ENCODE peak calls at places on chromosomes 5 and 9, in seven cellular contexts. V is Peyer's patch, A is prostate gland, Z is ovary, R is adrenal gland, G is right cardiac atrium, E is AG04450. D is an unnamed sample.

GRCh38 chr5:40410231-40410861 is 269.4 kb upstream of the PTGER4 start:
- DNase-seq in Z (no peak), E (no peak), A (no peak), R (no peak), V (peak), G (no peak), D (no peak)

GRCh38 chr5:67732471-67732870 is 483.1 kb upstream of the PIK3R1 start:
- DNase-seq in A (no peak), G (no peak), R (no peak), Z (no peak), E (no peak), V (no peak), D (no peak)

GRCh38 chr5:141319202-141319601 is 1.4 kb downstream of the TAF7 start:
- DNase-seq in R (no peak), Z (no peak), E (no peak), A (no peak), V (no peak), G (no peak), D (no peak)

GRCh38 chr5:68344447-68345111 is 129.0 kb downstream of the PIK3R1 start:
- DNase-seq in V (no peak), E (no peak), A (no peak), Z (no peak), G (no peak), R (no peak), D (no peak)

GRCh38 chr5:150625831-150626746 is 14.4 kb upstream of the SYNPO start:
- DNase-seq in E (no peak), A (no peak), V (peak), R (no peak), Z (peak), G (peak), D (no peak)

GRCh38 chr5:138541511-138541910 is 1.5 kb downstream of the ETF1 start:
- DNase-seq in Z (no peak), E (no peak), A (no peak), V (no peak), R (no peak), G (no peak), D (no peak)

GRCh38 chr9:16025627-16026026 is 472.8 kb downstream of the CCDC171 start:
- DNase-seq in Z (no peak), R (no peak), G (no peak), E (no peak), A (no peak), V (no peak), D (no peak)

GRCh38 chr5:143887901-143888648 is 76.1 kb downstream of the HMHB1 start:
- DNase-seq in E (no peak), V (no peak), R (no peak), Z (no peak), A (no peak), G (no peak), D (no peak)

GRCh38 chr9:126327016-126327749 is 554 bp downstream of the MVB12B start:
- DNase-seq in R (no peak), A (no peak), G (no peak), V (peak), Z (peak), E (no peak), D (no peak)

GRCh38 chr5:43063731-43064171 is 23.6 kb upstream of the ANXA2R start:
- DNase-seq in G (no peak), Z (peak), A (no peak), E (no peak), V (no peak), R (no peak), D (no peak)

GRCh38 chr5:170573119-170573518 is 69.3 kb downstream of the KCNIP1 start:
- DNase-seq in R (no peak), V (no peak), E (no peak), G (no peak), Z (no peak), A (no peak), D (no peak)

GRCh38 chr5:88831856-88832255 is 51.1 kb downstream of the MEF2C start:
- DNase-seq in V (no peak), A (no peak), Z (no peak), R (no peak), G (no peak), E (no peak), D (no peak)

GRCh38 chr5:29902859-29903258 is 1290.6 kb upstream of the CDH6 start:
- DNase-seq in V (no peak), Z (no peak), R (no peak), A (no peak), E (no peak), G (no peak), D (no peak)

GRCh38 chr9:128316421-128316820 is 5.8 kb downstream of the TRUB2 start:
- DNase-seq in V (no peak), E (no peak), R (no peak), G (no peak), A (no peak), Z (no peak), D (no peak)

GRCh38 chr5:154211611-154212390 is 21.3 kb downstream of the GALNT10 start:
- DNase-seq in V (no peak), A (no peak), R (no peak), E (no peak), G (no peak), Z (no peak), D (no peak)

GRCh38 chr9:101481296-101481695 is 45.7 kb upstream of the ALDOB start:
- DNase-seq in V (no peak), A (no peak), G (no peak), R (no peak), E (no peak), Z (no peak), D (no peak)

GRCh38 chr5:68757813-68758212 is 336.0 kb upstream of the SLC30A5 start:
- DNase-seq in G (no peak), Z (no peak), V (no peak), E (no peak), R (no peak), A (no peak), D (no peak)

GRCh38 chr9:26746357-26747072 is 146.1 kb downstream of the CAAP1 start:
- DNase-seq in G (no peak), Z (no peak), A (no peak), E (no peak), R (no peak), V (no peak), D (no peak)

GRCh38 chr9:7144265-7145046 is 386.7 kb downstream of the KDM4C start:
- DNase-seq in V (no peak), R (no peak), G (no peak), A (no peak), Z (no peak), E (no peak), D (no peak)

GRCh38 chr5:65556718-65557117 is 6.2 kb downstream of the CENPK start:
- DNase-seq in A (no peak), E (no peak), V (no peak), G (no peak), R (no peak), Z (no peak), D (no peak)

GRCh38 chr5:158843305-158843704 is 256.4 kb downstream of the EBF1 start:
- DNase-seq in Z (no peak), A (no peak), E (no peak), R (no peak), G (peak), V (no peak), D (no peak)

GRCh38 chr5:116571568-116572321 is 2.9 kb downstream of the SEMA6A start:
- DNase-seq in Z (no peak), V (no peak), G (no peak), A (no peak), R (no peak), E (no peak), D (no peak)

GRCh38 chr5:57166250-57166649 is 7.6 kb upstream of the GPBP1 start:
- DNase-seq in V (no peak), G (no peak), A (no peak), R (no peak), Z (no peak), E (no peak), D (no peak)

GRCh38 chr9:34570422-34571179 is 18.9 kb downstream of the CNTFR start:
- DNase-seq in E (no peak), A (no peak), R (no peak), Z (no peak), G (peak), V (no peak), D (no peak)

GRCh38 chr9:119441338-119441737 is 72.1 kb upstream of the BRINP1 start:
- DNase-seq in E (no peak), Z (no peak), R (no peak), A (no peak), G (no peak), V (no peak), D (no peak)

GRCh38 chr5:143557061-143557818 is 153.8 kb upstream of the NR3C1 start:
- DNase-seq in E (peak), G (no peak), Z (no peak), A (no peak), V (no peak), R (no peak), D (no peak)

GRCh38 chr5:38420691-38421395 is 135.6 kb downstream of the LIFR start:
- DNase-seq in G (peak), E (peak), V (peak), Z (peak), A (peak), R (peak), D (no peak)

GRCh38 chr9:6956796-6957355 is 199.1 kb downstream of the KDM4C start:
- DNase-seq in A (no peak), V (no peak), R (no peak), E (no peak), Z (no peak), G (no peak), D (no peak)

GRCh38 chr9:136055715-136056545 is 39.2 kb downstream of the NACC2 start:
- DNase-seq in V (no peak), G (no peak), Z (no peak), A (no peak), E (no peak), R (no peak), D (no peak)

GRCh38 chr9:137304383-137305059 is 2.5 kb upstream of the NRARP start:
- DNase-seq in A (peak), Z (peak), V (no peak), R (peak), E (no peak), G (peak), D (no peak)
- H3K27ac ChIP-seq in A (peak), Z (no peak), V (peak), R (no peak), E (no peak), G (peak), D (peak)

GRCh38 chr5:135263022-135263668 is 135.9 kb downstream of the MACROH2A1 start:
- DNase-seq in E (no peak), G (no peak), R (no peak), Z (no peak), A (no peak), V (no peak), D (no peak)

GRCh38 chr5:135266301-135266630 is 132.8 kb downstream of the MACROH2A1 start:
- DNase-seq in R (no peak), E (no peak), G (no peak), A (no peak), V (no peak), Z (no peak), D (no peak)

GRCh38 chr5:135266975-135267374 is 132.1 kb downstream of the MACROH2A1 start:
- DNase-seq in V (no peak), E (no peak), Z (no peak), R (no peak), A (no peak), G (no peak), D (no peak)

GRCh38 chr5:135264451-135265445 is 134.3 kb downstream of the MACROH2A1 start:
- DNase-seq in V (no peak), G (no peak), R (no peak), E (no peak), Z (no peak), A (no peak), D (no peak)

GRCh38 chr5:135265497-135266300 is 133.3 kb downstream of the MACROH2A1 start:
- DNase-seq in E (no peak), V (no peak), Z (no peak), G (no peak), A (no peak), R (no peak), D (no peak)
- H3K27ac ChIP-seq in E (peak), V (no peak), Z (no peak), G (no peak), A (no peak), R (no peak), D (no peak)

DNA sequence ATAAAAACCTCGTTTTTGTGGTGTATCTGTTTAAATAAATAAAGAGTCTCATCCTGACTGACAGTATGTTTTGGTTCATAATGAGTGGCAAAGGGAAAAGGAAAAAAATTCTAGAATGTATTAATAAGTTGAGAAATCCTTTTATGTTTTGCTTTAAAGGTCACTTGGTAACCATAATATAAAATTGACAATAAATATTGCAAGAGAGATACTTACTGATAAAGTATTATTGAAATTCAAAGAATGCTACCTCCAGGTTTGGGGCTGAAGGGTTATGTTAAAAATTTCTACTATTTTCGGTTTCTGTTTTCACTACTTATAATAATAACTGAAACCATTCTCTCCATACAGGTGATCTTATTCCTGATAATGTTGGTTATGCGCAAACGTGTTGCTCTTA is 85.4 kb upstream of the FSD1L start:
- DNase-seq in V (no peak), A (no peak), Z (no peak), G (no peak), E (no peak), R (no peak), D (no peak)
- H3K27ac ChIP-seq in V (no peak), A (no peak), Z (no peak), G (no peak), E (no peak), R (no peak), D (no peak)

GRCh38 chr5:96229173-96229572 is 203.9 kb downstream of the PCSK1 start:
- DNase-seq in Z (no peak), V (no peak), G (no peak), A (no peak), E (no peak), R (no peak), D (no peak)
- H3K27ac ChIP-seq in Z (no peak), V (no peak), G (no peak), A (no peak), E (no peak), R (no peak), D (no peak)

GRCh38 chr9:27765266-27765665 is 192.0 kb upstream of the C9orf72 start:
- DNase-seq in Z (no peak), E (no peak), V (no peak), R (no peak), A (no peak), G (no peak), D (no peak)

GRCh38 chr9:27765931-27766835 is 192.9 kb upstream of the C9orf72 start:
- DNase-seq in E (no peak), V (no peak), G (no peak), A (no peak), R (no peak), Z (no peak), D (no peak)

GRCh38 chr9:27770541-27770940 is 197.3 kb upstream of the C9orf72 start:
- DNase-seq in G (no peak), A (no peak), E (no peak), R (no peak), V (no peak), Z (no peak), D (no peak)

GRCh38 chr9:27771803-27772545 is 198.7 kb upstream of the C9orf72 start:
- DNase-seq in R (no peak), E (no peak), Z (no peak), V (no peak), A (no peak), G (no peak), D (no peak)

DNA sequence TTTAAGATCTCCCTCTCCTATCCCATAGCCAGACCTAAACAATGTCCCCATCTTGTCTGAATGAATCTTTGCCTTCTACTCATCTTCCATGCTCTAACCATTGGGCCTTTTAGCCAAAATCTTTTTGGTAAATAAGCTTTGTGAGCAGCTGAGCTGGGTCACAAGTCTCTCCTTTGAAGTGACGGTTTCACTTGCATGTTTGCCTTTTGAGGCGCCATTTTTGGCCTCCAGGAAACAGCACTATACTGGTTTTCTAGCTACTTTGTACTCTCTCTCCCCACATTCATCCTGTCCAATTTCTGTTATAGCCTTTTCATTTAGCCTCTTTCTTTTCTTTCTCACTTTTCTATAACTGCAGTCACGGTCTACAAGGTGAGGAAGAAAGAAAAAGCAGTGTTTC is 195.5 kb upstream of the C9orf72 start:
- DNase-seq in R (no peak), V (no peak), E (no peak), A (no peak), G (no peak), Z (no peak), D (no peak)
- H3K27ac ChIP-seq in R (no peak), V (no peak), E (no peak), A (no peak), G (no peak), Z (no peak), D (no peak)

GRCh38 chr5:1076406-1076805 is 35.5 kb downstream of the SLC12A7 start:
- DNase-seq in G (no peak), A (no peak), R (no peak), Z (no peak), V (no peak), E (no peak), D (no peak)
- H3K27ac ChIP-seq in G (no peak), A (no peak), R (no peak), Z (no peak), V (no peak), E (no peak), D (no peak)

GRCh38 chr9:124654431-124654830 is 116.7 kb downstream of the NR6A1 start:
- DNase-seq in V (no peak), R (no peak), A (no peak), G (no peak), E (no peak), Z (no peak), D (no peak)

GRCh38 chr9:124652203-124652992 is 118.7 kb downstream of the NR6A1 start:
- DNase-seq in Z (no peak), G (no peak), A (no peak), R (peak), V (no peak), E (peak), D (no peak)

GRCh38 chr9:124658165-124659017 is 112.7 kb downstream of the NR6A1 start:
- DNase-seq in G (peak), Z (peak), V (peak), A (peak), E (peak), R (peak), D (no peak)

GRCh38 chr9:124657526-124657925 is 113.6 kb downstream of the NR6A1 start:
- DNase-seq in E (no peak), A (no peak), V (no peak), Z (no peak), R (no peak), G (no peak), D (no peak)

GRCh38 chr9:124652994-124653393 is 118.1 kb downstream of the NR6A1 start:
- DNase-seq in E (no peak), R (no peak), Z (no peak), G (no peak), V (no peak), A (no peak), D (no peak)
- H3K27ac ChIP-seq in E (no peak), R (no peak), Z (no peak), G (no peak), V (no peak), A (no peak), D (no peak)

D was measured in vagina.